ENCODE peak calls at places on chromosomes 7 and 10, in eight cellular contexts. X, G, B, J, F, O, Y and C are unnamed samples.

GRCh38 chr10:97376413-97376812 is 24.7 kb downstream of the RRP12 start:
- DNase-seq in X (no peak), G (no peak), B (no peak), J (no peak), F (no peak), O (no peak), Y (no peak), C (no peak)

GRCh38 chr7:108057951-108058391 is 55.0 kb upstream of the LAMB1 start:
- DNase-seq in X (no peak), G (no peak), B (no peak), J (no peak), F (no peak), O (no peak), Y (no peak), C (no peak)

GRCh38 chr10:44703241-44704155 is 207.6 kb upstream of the TMEM72 start:
- DNase-seq in X (no peak), G (no peak), B (no peak), J (peak), F (no peak), O (no peak), Y (no peak), C (no peak)

GRCh38 chr10:61000769-61001730 is 57.1 kb upstream of the RHOBTB1 start:
- DNase-seq in X (peak), G (peak), B (peak), J (peak), F (no peak), O (peak), Y (no peak), C (peak)

GRCh38 chr7:6157685-6158423 is 114.6 kb downstream of the CYTH3 start:
- DNase-seq in X (no peak), G (no peak), B (peak), J (no peak), F (no peak), O (no peak), Y (no peak), C (no peak)

GRCh38 chr10:12980080-12980656 is 21.3 kb downstream of the CCDC3 start:
- DNase-seq in X (no peak), G (no peak), B (no peak), J (no peak), F (no peak), O (no peak), Y (no peak), C (no peak)

GRCh38 chr7:125357681-125358440 is 428.2 kb upstream of the POT1 start:
- DNase-seq in X (no peak), G (no peak), B (no peak), J (no peak), F (no peak), O (no peak), Y (no peak), C (no peak)

GRCh38 chr7:14381306-14381705 is 391.8 kb upstream of the ETV1 start:
- DNase-seq in X (no peak), G (no peak), B (no peak), J (peak), F (no peak), O (no peak), Y (no peak), C (no peak)

GRCh38 chr7:116527521-116527920 is 2.7 kb downstream of the CAV1 start:
- DNase-seq in X (no peak), G (no peak), B (no peak), J (peak), F (no peak), O (no peak), Y (no peak), C (no peak)

GRCh38 chr7:122394512-122394911 is 90.0 kb upstream of the FEZF1 start:
- DNase-seq in X (no peak), G (no peak), B (no peak), J (no peak), F (no peak), O (no peak), Y (no peak), C (no peak)

DNA sequence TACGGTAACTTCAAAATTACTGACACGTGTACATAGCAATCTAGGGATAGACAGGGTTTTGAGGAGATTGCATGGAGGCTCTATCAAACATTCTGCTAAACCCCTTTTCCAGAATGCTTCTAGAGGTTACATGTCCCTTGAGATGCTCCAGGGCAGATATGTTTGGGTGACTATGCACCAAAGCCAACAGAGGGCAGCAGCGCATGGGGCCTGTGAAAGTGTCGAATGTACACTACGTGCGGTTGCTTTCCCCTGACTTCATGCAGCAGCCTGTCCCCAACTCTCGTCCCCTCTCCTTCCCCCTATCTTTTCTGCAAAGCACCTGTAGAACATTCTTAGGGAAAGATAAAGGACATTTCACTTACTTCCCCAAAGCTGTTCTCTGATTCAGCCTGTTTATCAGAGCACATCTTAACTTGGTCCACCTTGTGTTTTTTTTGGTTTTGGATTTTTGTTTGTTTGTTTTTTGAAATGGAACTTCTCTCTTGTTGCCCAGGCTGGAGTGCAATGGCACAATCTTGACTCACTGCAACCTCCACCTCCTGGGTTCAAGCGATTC is 90.2 kb downstream of the UBE3C start:
- DNase-seq in X (no peak), G (no peak), B (no peak), J (peak), F (no peak), O (peak), Y (no peak), C (no peak)
- TF ChIP-seq CTCF in X (no peak), G (no peak), B (peak), J (peak), F (peak), O (peak), Y (peak), C (peak)

GRCh38 chr10:48523820-48524758 is 80.8 kb downstream of the ARHGAP22 start:
- DNase-seq in X (no peak), G (peak), B (no peak), J (peak), F (no peak), O (peak), Y (no peak), C (peak)
- TF ChIP-seq CTCF in X (peak), G (no peak), B (peak), J (peak), F (peak), O (peak), Y (no peak), C (peak)

GRCh38 chr10:21533577-21534475 is at the start of gene MLLT10:
- DNase-seq in X (peak), G (peak), B (peak), J (peak), F (peak), O (peak), Y (peak), C (peak)
- TF ChIP-seq CTCF in X (no peak), G (no peak), B (peak), J (peak), F (peak), O (peak), Y (peak), C (peak)

GRCh38 chr7:98826811-98827231 is 43.0 kb downstream of the TMEM130 start:
- DNase-seq in X (peak), G (peak), B (no peak), J (no peak), F (no peak), O (no peak), Y (no peak), C (no peak)
- TF ChIP-seq CTCF in X (no peak), G (no peak), B (no peak), J (no peak), F (no peak), O (no peak), Y (no peak), C (no peak)

GRCh38 chr7:2114926-2115738 is 117.6 kb downstream of the MAD1L1 start:
- DNase-seq in X (no peak), G (no peak), B (no peak), J (no peak), F (no peak), O (no peak), Y (no peak), C (no peak)

GRCh38 chr7:2115739-2116065 is 117.0 kb downstream of the MAD1L1 start:
- DNase-seq in X (no peak), G (no peak), B (no peak), J (no peak), F (no peak), O (no peak), Y (no peak), C (no peak)

GRCh38 chr7:2116086-2116810 is 116.5 kb downstream of the MAD1L1 start:
- DNase-seq in X (peak), G (no peak), B (no peak), J (peak), F (no peak), O (no peak), Y (no peak), C (no peak)

GRCh38 chr7:2112261-2113203 is 120.2 kb downstream of the MAD1L1 start:
- DNase-seq in X (no peak), G (no peak), B (no peak), J (no peak), F (no peak), O (no peak), Y (no peak), C (no peak)

DNA sequence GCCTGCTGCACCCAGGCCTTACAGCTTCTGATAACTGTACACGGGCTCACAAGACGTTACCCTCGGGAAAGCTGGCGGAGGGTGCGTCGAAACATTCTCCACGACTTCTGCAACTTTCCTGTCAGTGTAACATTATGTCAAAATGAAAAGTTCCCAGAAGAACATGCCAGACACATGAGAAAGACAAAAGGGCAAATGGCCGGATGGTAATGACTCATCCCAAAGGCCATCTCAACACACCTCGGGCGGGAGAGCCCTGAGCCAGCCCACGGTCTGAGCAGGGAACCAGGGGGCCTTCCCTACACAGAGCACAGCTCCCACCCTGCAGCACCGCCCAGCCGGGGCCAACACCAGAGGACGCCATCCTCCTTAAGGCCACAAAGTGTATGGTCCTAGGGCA is 118.7 kb downstream of the MAD1L1 start:
- DNase-seq in X (no peak), G (no peak), B (no peak), J (peak), F (no peak), O (no peak), Y (no peak), C (no peak)
- TF ChIP-seq CTCF in X (no peak), G (no peak), B (no peak), J (no peak), F (no peak), O (peak), Y (no peak), C (no peak)